ENCODE peak calls at places on chromosomes 6 and 20, in seven cellular contexts. H is stimulated activated CD4-positive, alpha-beta T cell treated with anti-CD3 and anti-CD28 coated beads, Interleukin-1b, Interleukin-23, amount 100 ng/mL, for 24 hours; N is NCI-H2081; V is body of pancreas; L is esophagus squamous epithelium; Y is MCF 10A; D is HT-29. C is an unnamed sample.

GRCh38 chr20:539848-540247 is 3.7 kb downstream of the CSNK2A1 start:
- DNase-seq in H (no peak), N (no peak), V (peak), L (no peak), Y (peak), D (no peak), C (no peak)

GRCh38 chr20:48983423-48984400 is 62.2 kb downstream of the ARFGEF2 start:
- DNase-seq in H (no peak), N (no peak), V (peak), L (no peak), Y (peak), D (no peak), C (no peak)

GRCh38 chr6:71383476-71383875 is 94.9 kb downstream of the OGFRL1 start:
- DNase-seq in H (no peak), N (no peak), V (no peak), L (no peak), Y (no peak), D (peak), C (no peak)

GRCh38 chr6:125753218-125753936 is 3.9 kb downstream of the HEY2 start:
- DNase-seq in H (no peak), N (no peak), V (peak), L (no peak), Y (peak), D (peak), C (no peak)

GRCh38 chr20:46111028-46111835 is 6.9 kb upstream of the CD40 start:
- DNase-seq in H (no peak), N (no peak), V (no peak), L (no peak), Y (no peak), D (no peak), C (no peak)

GRCh38 chr20:62829231-62830230 is 12.7 kb downstream of the COL9A3 start:
- DNase-seq in H (no peak), N (no peak), V (no peak), L (no peak), Y (no peak), D (no peak), C (no peak)

GRCh38 chr6:117976030-117976651 is 69.1 kb downstream of the SLC35F1 start:
- DNase-seq in H (no peak), N (peak), V (no peak), L (no peak), Y (peak), D (peak), C (no peak)

GRCh38 chr20:34985439-34986310 is 30.0 kb downstream of the MYH7B start:
- DNase-seq in H (no peak), N (no peak), V (no peak), L (no peak), Y (no peak), D (no peak), C (no peak)

GRCh38 chr6:31079656-31080261 is 32.6 kb downstream of the C6orf15 start:
- DNase-seq in H (peak), N (peak), V (peak), L (no peak), Y (peak), D (peak), C (peak)

GRCh38 chr6:12911387-12911960 is 194.9 kb downstream of the PHACTR1 start:
- DNase-seq in H (no peak), N (peak), V (no peak), L (no peak), Y (peak), D (peak), C (no peak)

GRCh38 chr6:89117285-89118108 is at the start of gene SRSF12:
- DNase-seq in H (peak), N (peak), V (peak), L (no peak), Y (peak), D (no peak), C (no peak)

GRCh38 chr6:34182751-34183531 is 37.1 kb upstream of the GRM4 start:
- DNase-seq in H (peak), N (no peak), V (no peak), L (no peak), Y (no peak), D (no peak), C (no peak)

GRCh38 chr20:59661141-59661540 is 56.8 kb downstream of the PHACTR3 start:
- DNase-seq in H (no peak), N (no peak), V (no peak), L (no peak), Y (no peak), D (no peak), C (no peak)

GRCh38 chr20:8020314-8021079 is 936 bp upstream of the TMX4 start:
- DNase-seq in H (no peak), N (no peak), V (no peak), L (no peak), Y (no peak), D (peak), C (no peak)

GRCh38 chr20:35432430-35432735 is 5.6 kb downstream of the GDF5 start:
- DNase-seq in H (no peak), N (no peak), V (no peak), L (no peak), Y (no peak), D (no peak), C (no peak)

GRCh38 chr6:36738108-36738507 is 40.5 kb downstream of the RAB44 start:
- DNase-seq in H (no peak), N (no peak), V (no peak), L (no peak), Y (no peak), D (no peak), C (no peak)

GRCh38 chr6:24883618-24884017 is 52.1 kb downstream of the RIPOR2 start:
- DNase-seq in H (no peak), N (no peak), V (no peak), L (no peak), Y (no peak), D (no peak), C (no peak)

GRCh38 chr6:40727272-40727671 is 140.1 kb upstream of the LRFN2 start:
- DNase-seq in H (no peak), N (no peak), V (no peak), L (no peak), Y (no peak), D (no peak), C (no peak)

GRCh38 chr6:41170547-41171160 is 7.7 kb upstream of the TREM2 start:
- DNase-seq in H (no peak), N (no peak), V (no peak), L (no peak), Y (no peak), D (no peak), C (no peak)

GRCh38 chr20:4234128-4234527 is 218.8 kb upstream of the RNF24 start:
- DNase-seq in H (no peak), N (no peak), V (peak), L (no peak), Y (peak), D (peak), C (no peak)

GRCh38 chr6:34305497-34305896 is 56.7 kb upstream of the SMIM29 start:
- DNase-seq in H (no peak), N (no peak), V (no peak), L (no peak), Y (no peak), D (no peak), C (no peak)

GRCh38 chr6:170177383-170178265 is 113.3 kb downstream of the DLL1 start:
- DNase-seq in H (no peak), N (no peak), V (no peak), L (no peak), Y (no peak), D (no peak), C (peak)

GRCh38 chr20:4550740-4551139 is 171.0 kb upstream of the PRND start:
- DNase-seq in H (no peak), N (no peak), V (no peak), L (no peak), Y (no peak), D (no peak), C (no peak)

GRCh38 chr6:169288591-169288990 is 34.9 kb upstream of the THBS2 start:
- DNase-seq in H (no peak), N (no peak), V (no peak), L (no peak), Y (peak), D (no peak), C (no peak)